ENCODE peak calls at places on chromosomes 6 and 20, in six cellular contexts. One of them, this sample, is unnamed.

GRCh38 chr6:137640086-137640485 is 145.9 kb upstream of the OLIG3 start:
- DNase-seq in H1: no peak
- DNase-seq in H9: no peak
- DNase-seq in IMR-90: no peak
- DNase-seq in mesenchymal stem cell: no peak
- DNase-seq in trophoblast cell: no peak
- DNase-seq in this sample: no peak

GRCh38 chr6:148513145-148514071 is 170.8 kb downstream of the SASH1 start:
- DNase-seq in H1: no peak
- DNase-seq in H9: no peak
- DNase-seq in IMR-90: peak
- DNase-seq in mesenchymal stem cell: peak
- DNase-seq in trophoblast cell: peak
- DNase-seq in this sample: no peak

GRCh38 chr6:52558266-52559000 is 18.4 kb downstream of the TRAM2 start:
- DNase-seq in H1: no peak
- DNase-seq in H9: no peak
- DNase-seq in IMR-90: no peak
- DNase-seq in mesenchymal stem cell: peak
- DNase-seq in trophoblast cell: no peak
- DNase-seq in this sample: no peak

GRCh38 chr6:89311853-89312531 is 3.1 kb downstream of the GABRR2 start:
- DNase-seq in H1: peak
- DNase-seq in H9: peak
- DNase-seq in IMR-90: peak
- DNase-seq in mesenchymal stem cell: peak
- DNase-seq in trophoblast cell: no peak
- DNase-seq in this sample: peak

GRCh38 chr6:17754254-17754653 is 47.5 kb upstream of the NUP153 start:
- DNase-seq in H1: no peak
- DNase-seq in H9: no peak
- DNase-seq in IMR-90: no peak
- DNase-seq in mesenchymal stem cell: no peak
- DNase-seq in trophoblast cell: no peak
- DNase-seq in this sample: no peak

GRCh38 chr20:31517373-31517772 is 3.1 kb downstream of the HM13 start:
- DNase-seq in H1: no peak
- DNase-seq in H9: peak
- DNase-seq in IMR-90: peak
- DNase-seq in mesenchymal stem cell: peak
- DNase-seq in trophoblast cell: peak
- DNase-seq in this sample: no peak

GRCh38 chr6:51792273-51793030 is 295.0 kb downstream of the PKHD1 start:
- DNase-seq in H1: no peak
- DNase-seq in H9: no peak
- DNase-seq in IMR-90: no peak
- DNase-seq in mesenchymal stem cell: no peak
- DNase-seq in trophoblast cell: no peak
- DNase-seq in this sample: no peak

GRCh38 chr6:63904844-63905243 is 269.2 kb downstream of the PHF3 start:
- DNase-seq in H1: no peak
- DNase-seq in H9: no peak
- DNase-seq in IMR-90: peak
- DNase-seq in mesenchymal stem cell: peak
- DNase-seq in trophoblast cell: peak
- DNase-seq in this sample: no peak

GRCh38 chr6:144639654-144640053 is 354.5 kb downstream of the UTRN start:
- DNase-seq in H1: no peak
- DNase-seq in H9: no peak
- DNase-seq in IMR-90: no peak
- DNase-seq in mesenchymal stem cell: no peak
- DNase-seq in trophoblast cell: no peak
- DNase-seq in this sample: no peak

GRCh38 chr20:2238601-2239000 is 57.2 kb upstream of the TGM3 start:
- DNase-seq in H1: no peak
- DNase-seq in H9: no peak
- DNase-seq in IMR-90: no peak
- DNase-seq in mesenchymal stem cell: no peak
- DNase-seq in trophoblast cell: no peak
- DNase-seq in this sample: no peak

GRCh38 chr6:83365931-83366330 is 64.9 kb downstream of the ME1 start:
- DNase-seq in H1: no peak
- DNase-seq in H9: no peak
- DNase-seq in IMR-90: peak
- DNase-seq in mesenchymal stem cell: no peak
- DNase-seq in trophoblast cell: no peak
- DNase-seq in this sample: no peak

GRCh38 chr6:133309579-133309978 is 68.4 kb downstream of the EYA4 start:
- DNase-seq in H1: no peak
- DNase-seq in H9: no peak
- DNase-seq in IMR-90: no peak
- DNase-seq in mesenchymal stem cell: no peak
- DNase-seq in trophoblast cell: no peak
- DNase-seq in this sample: no peak

GRCh38 chr6:133315811-133316210 is 74.7 kb downstream of the EYA4 start:
- DNase-seq in H1: no peak
- DNase-seq in H9: no peak
- DNase-seq in IMR-90: no peak
- DNase-seq in mesenchymal stem cell: no peak
- DNase-seq in trophoblast cell: no peak
- DNase-seq in this sample: no peak

GRCh38 chr6:133312006-133312405 is 70.8 kb downstream of the EYA4 start:
- DNase-seq in H1: no peak
- DNase-seq in H9: no peak
- DNase-seq in IMR-90: no peak
- DNase-seq in mesenchymal stem cell: no peak
- DNase-seq in trophoblast cell: no peak
- DNase-seq in this sample: no peak

GRCh38 chr6:133314951-133315350 is 73.8 kb downstream of the EYA4 start:
- DNase-seq in H1: no peak
- DNase-seq in H9: no peak
- DNase-seq in IMR-90: no peak
- DNase-seq in mesenchymal stem cell: no peak
- DNase-seq in trophoblast cell: no peak
- DNase-seq in this sample: no peak

DNA sequence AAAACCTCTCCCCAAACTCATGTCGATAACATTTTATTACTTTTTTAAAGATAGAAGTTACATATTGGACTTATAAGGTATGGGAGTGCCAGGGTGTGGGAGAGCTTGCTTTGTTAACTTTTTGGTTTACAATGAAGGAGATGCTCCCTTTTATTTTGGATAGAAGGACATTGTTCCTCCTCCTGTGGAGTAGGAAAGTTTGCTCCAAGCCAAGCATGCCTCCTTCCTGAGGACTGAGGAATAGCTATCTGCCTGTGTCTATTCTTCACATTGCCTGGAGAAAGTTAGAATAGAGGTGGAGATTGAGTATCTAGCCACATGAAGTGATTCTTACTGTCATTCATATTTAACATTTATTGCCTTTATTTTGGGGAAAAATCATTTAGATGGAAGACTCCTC is 71.9 kb downstream of the EYA4 start:
- DNase-seq in H1: peak
- DNase-seq in H9: no peak
- DNase-seq in IMR-90: no peak
- DNase-seq in mesenchymal stem cell: no peak
- DNase-seq in trophoblast cell: no peak
- DNase-seq in this sample: no peak
- H2AFZ ChIP-seq in H1: no peak
- H2AFZ ChIP-seq in H9: no peak
- H2AFZ ChIP-seq in IMR-90: no peak
- H2AFZ ChIP-seq in mesenchymal stem cell: no peak
- H2AFZ ChIP-seq in trophoblast cell: no peak
- H2AFZ ChIP-seq in this sample: no peak

GRCh38 chr6:167747152-167747427 is 79.6 kb upstream of the AFDN start:
- DNase-seq in H1: no peak
- DNase-seq in H9: no peak
- DNase-seq in IMR-90: no peak
- DNase-seq in mesenchymal stem cell: no peak
- DNase-seq in trophoblast cell: no peak
- DNase-seq in this sample: no peak

GRCh38 chr6:167746377-167747151 is 80.1 kb upstream of the AFDN start:
- DNase-seq in H1: no peak
- DNase-seq in H9: no peak
- DNase-seq in IMR-90: no peak
- DNase-seq in mesenchymal stem cell: peak
- DNase-seq in trophoblast cell: no peak
- DNase-seq in this sample: no peak

GRCh38 chr6:167748458-167749379 is 78.0 kb upstream of the AFDN start:
- DNase-seq in H1: no peak
- DNase-seq in H9: no peak
- DNase-seq in IMR-90: no peak
- DNase-seq in mesenchymal stem cell: peak
- DNase-seq in trophoblast cell: no peak
- DNase-seq in this sample: no peak

GRCh38 chr6:167748046-167748445 is 78.7 kb upstream of the AFDN start:
- DNase-seq in H1: no peak
- DNase-seq in H9: no peak
- DNase-seq in IMR-90: no peak
- DNase-seq in mesenchymal stem cell: no peak
- DNase-seq in trophoblast cell: no peak
- DNase-seq in this sample: no peak

GRCh38 chr6:167747645-167748044 is 79.1 kb upstream of the AFDN start:
- DNase-seq in H1: no peak
- DNase-seq in H9: no peak
- DNase-seq in IMR-90: no peak
- DNase-seq in mesenchymal stem cell: no peak
- DNase-seq in trophoblast cell: no peak
- DNase-seq in this sample: no peak
- H2BK5ac ChIP-seq in H1: peak
- H2BK5ac ChIP-seq in H9: no peak
- H2BK5ac ChIP-seq in IMR-90: no peak
- H2BK5ac ChIP-seq in mesenchymal stem cell: no peak
- H2BK5ac ChIP-seq in trophoblast cell: peak
- H2BK5ac ChIP-seq in this sample: no peak

DNA sequence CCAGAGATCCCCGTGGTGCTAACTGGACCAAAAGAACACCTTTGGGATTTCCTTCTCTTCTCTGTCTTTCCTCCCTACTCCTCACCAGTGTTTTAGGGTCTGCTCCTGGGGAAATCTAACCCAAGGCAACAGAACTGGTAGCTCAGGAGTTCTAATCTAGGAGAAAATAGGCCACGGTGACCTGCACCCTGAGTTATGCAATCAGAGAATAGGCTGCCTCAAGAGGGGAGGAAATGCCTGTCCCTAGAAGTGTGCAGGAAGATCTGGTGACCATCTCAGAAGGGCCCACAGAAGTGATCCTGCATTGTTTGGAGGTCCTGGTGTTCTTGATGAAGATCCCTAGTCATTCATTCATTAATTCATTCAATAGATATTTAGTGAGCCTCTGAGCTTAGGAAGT is 3.4 kb downstream of the ETV7 start:
- DNase-seq in H1: no peak
- DNase-seq in H9: no peak
- DNase-seq in IMR-90: no peak
- DNase-seq in mesenchymal stem cell: no peak
- DNase-seq in trophoblast cell: no peak
- DNase-seq in this sample: no peak
- H2AFZ ChIP-seq in H1: no peak
- H2AFZ ChIP-seq in H9: no peak
- H2AFZ ChIP-seq in IMR-90: no peak
- H2AFZ ChIP-seq in mesenchymal stem cell: no peak
- H2AFZ ChIP-seq in trophoblast cell: no peak
- H2AFZ ChIP-seq in this sample: no peak

GRCh38 chr6:36351152-36351571 is 14.5 kb upstream of the BNIP5 start:
- DNase-seq in H1: no peak
- DNase-seq in H9: no peak
- DNase-seq in IMR-90: peak
- DNase-seq in mesenchymal stem cell: no peak
- DNase-seq in trophoblast cell: peak
- DNase-seq in this sample: no peak

GRCh38 chr6:36350681-36351091 is 14.0 kb upstream of the BNIP5 start:
- DNase-seq in H1: no peak
- DNase-seq in H9: no peak
- DNase-seq in IMR-90: peak
- DNase-seq in mesenchymal stem cell: peak
- DNase-seq in trophoblast cell: peak
- DNase-seq in this sample: no peak

GRCh38 chr6:36350082-36350481 is 13.4 kb upstream of the BNIP5 start:
- DNase-seq in H1: no peak
- DNase-seq in H9: no peak
- DNase-seq in IMR-90: no peak
- DNase-seq in mesenchymal stem cell: no peak
- DNase-seq in trophoblast cell: no peak
- DNase-seq in this sample: no peak

GRCh38 chr6:36353411-36353915 is 16.8 kb upstream of the BNIP5 start:
- DNase-seq in H1: no peak
- DNase-seq in H9: no peak
- DNase-seq in IMR-90: peak
- DNase-seq in mesenchymal stem cell: no peak
- DNase-seq in trophoblast cell: peak
- DNase-seq in this sample: no peak

GRCh38 chr6:36352477-36353157 is 15.9 kb upstream of the BNIP5 start:
- DNase-seq in H1: no peak
- DNase-seq in H9: no peak
- DNase-seq in IMR-90: no peak
- DNase-seq in mesenchymal stem cell: no peak
- DNase-seq in trophoblast cell: no peak
- DNase-seq in this sample: no peak
- H2BK5ac ChIP-seq in H1: no peak
- H2BK5ac ChIP-seq in H9: no peak
- H2BK5ac ChIP-seq in IMR-90: no peak
- H2BK5ac ChIP-seq in mesenchymal stem cell: no peak
- H2BK5ac ChIP-seq in trophoblast cell: no peak
- H2BK5ac ChIP-seq in this sample: no peak

GRCh38 chr6:61886608-61887259 is 399.3 kb downstream of the KHDRBS2 start:
- DNase-seq in H1: no peak
- DNase-seq in H9: no peak
- DNase-seq in IMR-90: no peak
- DNase-seq in mesenchymal stem cell: peak
- DNase-seq in trophoblast cell: no peak
- DNase-seq in this sample: no peak
- H2AFZ ChIP-seq in H1: no peak
- H2AFZ ChIP-seq in H9: no peak
- H2AFZ ChIP-seq in IMR-90: no peak
- H2AFZ ChIP-seq in mesenchymal stem cell: no peak
- H2AFZ ChIP-seq in trophoblast cell: no peak
- H2AFZ ChIP-seq in this sample: no peak

GRCh38 chr20:48186447-48186846 is 401.2 kb upstream of the SULF2 start:
- DNase-seq in H1: no peak
- DNase-seq in H9: no peak
- DNase-seq in IMR-90: peak
- DNase-seq in mesenchymal stem cell: no peak
- DNase-seq in trophoblast cell: no peak
- DNase-seq in this sample: no peak
- H2BK5ac ChIP-seq in H1: no peak
- H2BK5ac ChIP-seq in H9: no peak
- H2BK5ac ChIP-seq in IMR-90: no peak
- H2BK5ac ChIP-seq in mesenchymal stem cell: no peak
- H2BK5ac ChIP-seq in trophoblast cell: no peak
- H2BK5ac ChIP-seq in this sample: no peak

GRCh38 chr6:56529594-56530191 is 113.0 kb downstream of the DST start:
- DNase-seq in H1: no peak
- DNase-seq in H9: no peak
- DNase-seq in IMR-90: peak
- DNase-seq in mesenchymal stem cell: no peak
- DNase-seq in trophoblast cell: peak
- DNase-seq in this sample: no peak
- H2AFZ ChIP-seq in H1: no peak
- H2AFZ ChIP-seq in H9: no peak
- H2AFZ ChIP-seq in IMR-90: no peak
- H2AFZ ChIP-seq in mesenchymal stem cell: no peak
- H2AFZ ChIP-seq in trophoblast cell: no peak
- H2AFZ ChIP-seq in this sample: no peak

GRCh38 chr6:27019651-27020552 is 227.6 kb upstream of the PRSS16 start:
- DNase-seq in H1: peak
- DNase-seq in H9: peak
- DNase-seq in IMR-90: peak
- DNase-seq in mesenchymal stem cell: peak
- DNase-seq in trophoblast cell: peak
- DNase-seq in this sample: peak
- H2BK5ac ChIP-seq in H1: peak
- H2BK5ac ChIP-seq in H9: peak
- H2BK5ac ChIP-seq in IMR-90: peak
- H2BK5ac ChIP-seq in mesenchymal stem cell: peak
- H2BK5ac ChIP-seq in trophoblast cell: peak
- H2BK5ac ChIP-seq in this sample: peak